ENCODE peak calls at places on chromosomes 16 and 17, in seven cellular contexts. R is BJ, Q is AG09319, Z is sigmoid colon, T is uterus, D is neural progenitor cell, Y is transverse colon. F is an unnamed sample.

GRCh38 chr17:30388321-30389179 is 9.8 kb downstream of the CPD start:
- DNase-seq in Y (no peak), R (no peak), T (no peak), Q (no peak), Z (no peak), D (no peak), F (no peak)

GRCh38 chr17:42284566-42284965 is 3.7 kb upstream of the STAT5A start:
- DNase-seq in D (no peak), Q (no peak), Y (no peak), R (no peak), T (no peak), Z (peak), F (no peak)

GRCh38 chr16:22874394-22874793 is 60.4 kb downstream of the HS3ST2 start:
- DNase-seq in Z (no peak), D (no peak), R (no peak), Y (no peak), Q (no peak), T (no peak), F (no peak)

GRCh38 chr17:40496170-40496569 is 5.3 kb downstream of the TNS4 start:
- DNase-seq in Z (no peak), Y (no peak), D (no peak), T (no peak), R (no peak), Q (no peak), F (no peak)

GRCh38 chr17:41784207-41784744 is 2.2 kb downstream of the JUP start:
- DNase-seq in D (peak), Y (peak), T (peak), Q (no peak), R (no peak), Z (no peak), F (peak)

GRCh38 chr17:83089322-83090156 is 10.1 kb downstream of the METRNL start:
- DNase-seq in Y (peak), R (no peak), Z (no peak), D (no peak), T (no peak), Q (no peak), F (peak)

GRCh38 chr16:11105038-11105903 is 150.7 kb downstream of the SOCS1 start:
- DNase-seq in R (peak), Y (peak), D (no peak), Z (peak), T (peak), Q (peak), F (peak)

GRCh38 chr17:79160980-79161621 is 86.5 kb downstream of the ENGASE start:
- DNase-seq in R (no peak), T (no peak), Z (no peak), Q (no peak), D (no peak), Y (no peak), F (no peak)

GRCh38 chr16:49920397-49920796 is 64.5 kb upstream of the ZNF423 start:
- DNase-seq in T (no peak), Q (no peak), Z (peak), R (no peak), D (no peak), Y (no peak), F (no peak)

GRCh38 chr17:40124279-40125141 is 2.7 kb downstream of the MSL1 start:
- DNase-seq in R (no peak), D (no peak), T (no peak), Q (no peak), Y (no peak), Z (no peak), F (peak)

GRCh38 chr17:20072692-20072992 is 63.5 kb downstream of the SPECC1 start:
- DNase-seq in R (no peak), Y (no peak), Z (no peak), T (no peak), Q (no peak), D (no peak), F (no peak)

GRCh38 chr16:89507834-89508590 is at the start of gene SPG7:
- DNase-seq in Y (peak), T (peak), R (no peak), D (peak), Z (peak), Q (peak), F (no peak)

GRCh38 chr17:21689604-21690003 is 2.7 kb upstream of the KCNJ18 start:
- DNase-seq in R (peak), T (peak), D (no peak), Y (no peak), Q (peak), Z (peak), F (no peak)

GRCh38 chr17:40283662-40284061 is 4.0 kb upstream of the CDC6 start:
- DNase-seq in D (no peak), Q (peak), Z (no peak), T (no peak), R (peak), Y (no peak), F (no peak)

GRCh38 chr16:48459167-48459566 is 74.0 kb upstream of the SIAH1 start:
- DNase-seq in Z (no peak), R (no peak), D (no peak), Y (no peak), Q (no peak), T (no peak), F (no peak)

GRCh38 chr17:82418001-82418986 is at the start of the genes HEXD and OGFOD3:
- DNase-seq in R (no peak), T (peak), Z (peak), Y (peak), Q (peak), D (peak), F (peak)

GRCh38 chr16:15759070-15759469 is 97.8 kb downstream of the MYH11 start:
- DNase-seq in Q (no peak), Y (no peak), Z (no peak), T (no peak), R (no peak), D (no peak), F (no peak)

GRCh38 chr17:75721463-75722011 is 278 bp downstream of the ITGB4 start:
- DNase-seq in Q (no peak), R (no peak), T (no peak), Z (no peak), Y (peak), D (no peak), F (no peak)

GRCh38 chr17:3012926-3013581 is 50.4 kb downstream of the OR1D5 start:
- DNase-seq in Y (peak), Z (peak), R (no peak), Q (peak), D (peak), T (peak), F (no peak)

DNA sequence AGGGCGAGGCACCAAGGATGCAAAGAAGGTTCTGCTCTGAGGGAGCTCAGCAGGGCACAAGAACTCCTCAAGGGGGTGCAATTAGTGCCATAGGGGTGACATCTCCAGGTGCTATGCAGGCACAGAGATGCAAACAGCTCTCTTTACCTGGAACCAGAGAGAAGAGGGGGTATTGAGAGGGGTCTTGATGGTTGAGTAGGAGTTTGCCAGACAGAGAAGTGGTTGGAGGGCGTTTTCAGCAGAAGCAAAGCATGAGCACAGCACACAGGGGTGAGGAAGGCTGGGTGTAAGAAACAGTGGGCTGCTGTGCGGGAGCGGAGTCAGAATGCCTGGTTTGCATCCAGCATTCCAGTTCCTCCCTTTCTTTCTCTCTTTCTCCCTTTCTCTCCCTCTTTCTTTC is 81.8 kb upstream of the LHX1 start:
- DNase-seq in R (no peak), Y (no peak), D (no peak), Z (no peak), Q (no peak), T (no peak), F (no peak)
- TF ChIP-seq CTCF in R (no peak), Y (no peak), D (no peak), Z (no peak), Q (no peak), T (no peak), F (no peak)

GRCh38 chr17:49000943-49001342 is 3.8 kb downstream of the IGF2BP1 start:
- DNase-seq in Y (no peak), Z (no peak), R (no peak), T (no peak), D (no peak), Q (no peak), F (no peak)

GRCh38 chr17:48997827-48998556 is 807 bp downstream of the IGF2BP1 start:
- DNase-seq in Z (no peak), R (no peak), T (no peak), Q (no peak), Y (no peak), D (peak), F (no peak)

GRCh38 chr17:48996696-48997102 is 486 bp upstream of the IGF2BP1 start:
- DNase-seq in T (no peak), Q (no peak), R (no peak), Z (no peak), D (no peak), Y (no peak), F (no peak)

GRCh38 chr17:48997103-48997826 is at the start of gene IGF2BP1:
- DNase-seq in Z (no peak), R (no peak), Y (no peak), T (no peak), Q (no peak), D (peak), F (no peak)

DNA sequence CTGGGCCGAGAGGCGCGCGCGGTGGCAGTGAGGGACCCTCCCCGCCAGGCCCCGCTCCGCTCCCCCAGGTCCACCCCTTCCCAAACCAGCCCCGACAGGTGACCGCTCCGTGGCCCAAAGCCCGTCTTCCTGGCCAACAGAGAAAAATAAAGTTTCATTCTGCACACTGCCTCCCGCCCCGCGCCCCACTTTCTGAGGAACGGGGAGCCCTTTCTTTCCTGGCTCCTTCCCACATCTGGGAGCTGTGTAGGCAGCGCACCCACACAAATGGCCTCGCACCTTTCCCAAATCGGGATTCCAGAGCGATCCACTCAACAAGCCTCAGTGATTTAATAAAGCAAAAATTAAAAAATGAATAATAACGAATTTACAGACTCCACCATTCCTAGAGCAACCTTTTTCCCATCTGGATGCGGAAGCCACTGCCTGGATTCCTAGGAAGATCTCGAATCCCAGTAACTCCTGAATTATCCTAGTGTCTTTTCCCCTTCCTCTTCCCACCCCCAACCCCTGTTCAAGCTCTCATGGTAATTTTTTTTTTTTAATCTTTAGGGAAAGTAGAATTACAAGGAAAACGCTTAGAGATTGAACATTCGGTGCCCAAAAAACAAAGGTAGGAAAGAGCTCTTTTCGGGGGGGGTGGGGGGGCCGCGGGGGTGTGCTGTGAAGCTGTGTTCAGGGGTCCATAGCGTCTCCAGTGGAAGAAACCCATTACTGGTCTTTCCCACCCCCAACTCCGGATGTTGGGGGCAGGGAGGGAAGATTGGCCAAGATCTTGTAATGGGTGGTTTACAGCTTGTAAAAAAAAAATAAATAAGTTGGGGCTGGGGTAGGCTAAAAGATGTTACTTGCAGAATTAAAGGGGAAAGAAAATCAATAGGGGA is 1.6 kb downstream of the IGF2BP1 start:
- DNase-seq in Z (no peak), T (no peak), Y (no peak), D (peak), R (no peak), Q (no peak), F (no peak)
- TF ChIP-seq CTCF in Z (no peak), T (no peak), Y (no peak), D (peak), R (no peak), Q (no peak), F (no peak)

GRCh38 chr16:68778551-68779231 is 41.6 kb downstream of the CDH1 start:
- DNase-seq in R (no peak), Q (no peak), D (peak), Y (peak), T (no peak), Z (no peak), F (peak)
- TF ChIP-seq CTCF in R (no peak), Q (no peak), D (no peak), Y (no peak), T (no peak), Z (no peak), F (no peak)

DNA sequence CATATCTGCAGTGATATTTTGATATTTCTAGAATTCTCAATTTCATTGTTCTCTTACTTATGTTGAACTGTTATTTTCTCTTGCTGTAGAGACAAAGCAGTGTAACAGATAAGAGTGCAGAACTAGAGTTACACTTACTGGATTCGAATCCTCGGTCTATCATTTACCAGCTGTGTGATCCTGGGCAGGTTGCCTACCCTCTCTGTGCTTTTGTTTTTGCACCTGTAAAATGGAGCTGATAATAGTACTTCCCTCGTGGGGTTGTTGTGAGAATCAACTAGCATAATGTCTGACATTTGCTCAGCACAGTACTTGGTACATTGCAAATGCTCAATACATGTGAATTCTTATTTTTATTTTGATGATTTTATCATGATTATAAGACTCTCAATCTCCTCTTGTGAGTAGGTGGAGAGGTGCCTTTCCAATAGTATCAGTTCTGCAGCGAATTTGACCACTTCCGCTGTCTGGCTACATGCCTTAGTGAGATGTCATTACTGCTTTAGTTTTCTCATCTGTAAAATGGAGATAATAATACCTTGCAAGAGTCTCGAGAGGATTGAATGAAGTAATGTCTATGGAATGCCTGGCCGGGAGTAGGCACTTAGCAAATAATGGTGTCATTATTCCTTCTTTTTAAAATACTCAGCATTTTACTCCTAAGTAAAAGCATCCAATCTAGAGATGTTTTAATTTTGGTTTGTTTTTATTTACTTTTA is 312.2 kb upstream of the MAF start:
- DNase-seq in D (no peak), R (no peak), Y (no peak), Q (no peak), Z (no peak), T (no peak), F (no peak)
- TF ChIP-seq CTCF in D (no peak), R (no peak), Y (no peak), Q (no peak), Z (no peak), T (no peak), F (no peak)

F was measured in LNCaP clone FGC.